ENCODE peak calls at places on chromosomes 6 and 20, in seven cellular contexts. T, O, W, R, K, Z and J are unnamed samples.

GRCh38 chr6:166489301-166490155 is 97.0 kb downstream of the RAMACL start:
- DNase-seq in T (no peak), O (no peak), W (no peak), R (no peak), K (no peak), Z (no peak), J (no peak)

GRCh38 chr6:148251286-148251685 is 91.4 kb upstream of the SASH1 start:
- DNase-seq in T (no peak), O (no peak), W (peak), R (peak), K (peak), Z (peak), J (no peak)

GRCh38 chr6:170291271-170292110 is 613 bp upstream of the DLL1 start:
- DNase-seq in T (peak), O (peak), W (peak), R (peak), K (peak), Z (peak), J (no peak)

GRCh38 chr6:36615018-36615761 is 21.0 kb downstream of the SRSF3 start:
- DNase-seq in T (no peak), O (no peak), W (peak), R (peak), K (peak), Z (peak), J (peak)

GRCh38 chr6:149153100-149153499 is 164.4 kb upstream of the TAB2 start:
- DNase-seq in T (no peak), O (no peak), W (no peak), R (no peak), K (no peak), Z (no peak), J (no peak)

GRCh38 chr6:150687508-150687907 is 87.8 kb downstream of the PLEKHG1 start:
- DNase-seq in T (no peak), O (no peak), W (no peak), R (no peak), K (no peak), Z (no peak), J (no peak)

GRCh38 chr6:158698876-158699440 is 49.1 kb downstream of the SYTL3 start:
- DNase-seq in T (no peak), O (peak), W (no peak), R (no peak), K (peak), Z (no peak), J (no peak)

GRCh38 chr6:119390276-119390793 is 40.8 kb upstream of the MAN1A1 start:
- DNase-seq in T (no peak), O (no peak), W (peak), R (no peak), K (no peak), Z (no peak), J (no peak)

GRCh38 chr20:17522528-17522927 is 8.7 kb downstream of the BFSP1 start:
- DNase-seq in T (no peak), O (no peak), W (no peak), R (no peak), K (no peak), Z (no peak), J (no peak)

GRCh38 chr6:119158057-119158848 is 79.8 kb upstream of the FAM184A start:
- DNase-seq in T (no peak), O (no peak), W (no peak), R (no peak), K (no peak), Z (no peak), J (no peak)

GRCh38 chr6:168188310-168188973 is 109.4 kb upstream of the FRMD1 start:
- DNase-seq in T (no peak), O (no peak), W (no peak), R (no peak), K (no peak), Z (no peak), J (no peak)

GRCh38 chr6:47299965-47300364 is 9.7 kb downstream of the TNFRSF21 start:
- DNase-seq in T (no peak), O (no peak), W (no peak), R (no peak), K (no peak), Z (no peak), J (no peak)

GRCh38 chr20:50759678-50760077 is 28.3 kb downstream of the PARD6B start:
- DNase-seq in T (no peak), O (no peak), W (no peak), R (no peak), K (no peak), Z (no peak), J (no peak)

GRCh38 chr20:4788314-4788713 is 66.6 kb downstream of the PRND start:
- DNase-seq in T (no peak), O (no peak), W (no peak), R (no peak), K (no peak), Z (no peak), J (no peak)

GRCh38 chr6:22476811-22477210 is 92.6 kb upstream of the HDGFL1 start:
- DNase-seq in T (no peak), O (no peak), W (no peak), R (no peak), K (no peak), Z (no peak), J (no peak)

GRCh38 chr6:7674291-7674690 is 51.6 kb upstream of the BMP6 start:
- DNase-seq in T (no peak), O (no peak), W (no peak), R (no peak), K (no peak), Z (no peak), J (no peak)

GRCh38 chr20:20546402-20546801 is 166.0 kb downstream of the RALGAPA2 start:
- DNase-seq in T (no peak), O (no peak), W (peak), R (no peak), K (no peak), Z (no peak), J (no peak)

GRCh38 chr6:40907198-40907701 is 131.8 kb downstream of the UNC5CL start:
- DNase-seq in T (no peak), O (no peak), W (peak), R (no peak), K (peak), Z (no peak), J (no peak)

GRCh38 chr6:122381494-122382083 is 17.9 kb upstream of the HSF2 start:
- DNase-seq in T (peak), O (no peak), W (peak), R (peak), K (peak), Z (peak), J (peak)

GRCh38 chr6:164982389-164982788 is 327.0 kb downstream of the C6orf118 start:
- DNase-seq in T (no peak), O (no peak), W (peak), R (no peak), K (no peak), Z (no peak), J (no peak)

GRCh38 chr20:44572551-44573500 is 9.6 kb upstream of the PKIG start:
- DNase-seq in T (peak), O (no peak), W (peak), R (no peak), K (peak), Z (no peak), J (no peak)

GRCh38 chr20:5870462-5871021 is 79.8 kb downstream of the TRMT6 start:
- DNase-seq in T (no peak), O (no peak), W (peak), R (no peak), K (no peak), Z (no peak), J (no peak)

GRCh38 chr20:22791877-22792525 is 207.6 kb upstream of the FOXA2 start:
- DNase-seq in T (no peak), O (no peak), W (peak), R (no peak), K (no peak), Z (no peak), J (no peak)

GRCh38 chr6:37580164-37580955 is 80.7 kb upstream of the CCDC167 start:
- DNase-seq in T (no peak), O (no peak), W (no peak), R (no peak), K (peak), Z (no peak), J (no peak)

GRCh38 chr20:23136893-23137745 is 51.0 kb upstream of the CD93 start:
- DNase-seq in T (no peak), O (no peak), W (peak), R (no peak), K (no peak), Z (no peak), J (no peak)

GRCh38 chr6:72245565-72245964 is 359.2 kb downstream of the RIMS1 start:
- DNase-seq in T (no peak), O (no peak), W (no peak), R (no peak), K (peak), Z (peak), J (no peak)

GRCh38 chr6:127516676-127517273 is 2.4 kb downstream of the MTCL3 start:
- DNase-seq in T (peak), O (peak), W (peak), R (peak), K (peak), Z (peak), J (no peak)

GRCh38 chr20:46040902-46041535 is 12.0 kb downstream of the SLC12A5 start:
- DNase-seq in T (no peak), O (no peak), W (peak), R (peak), K (peak), Z (peak), J (no peak)

GRCh38 chr6:144360401-144360800 is 75.3 kb downstream of the UTRN start:
- DNase-seq in T (no peak), O (no peak), W (no peak), R (no peak), K (peak), Z (no peak), J (no peak)

GRCh38 chr6:13390658-13391057 is 62.3 kb upstream of the TBC1D7 start:
- DNase-seq in T (no peak), O (no peak), W (no peak), R (no peak), K (no peak), Z (no peak), J (no peak)

GRCh38 chr6:31572041-31572911 is at the start of gene LTA:
- DNase-seq in T (no peak), O (no peak), W (no peak), R (peak), K (no peak), Z (no peak), J (no peak)

GRCh38 chr6:111731404-111732195 is 125.9 kb upstream of the TRAF3IP2 start:
- DNase-seq in T (no peak), O (no peak), W (no peak), R (no peak), K (no peak), Z (peak), J (no peak)

GRCh38 chr6:90298459-90299053 is 1.9 kb upstream of the BACH2 start:
- DNase-seq in T (no peak), O (no peak), W (no peak), R (no peak), K (no peak), Z (no peak), J (no peak)